ENCODE peak calls at places on chromosomes 7 and 10, in seven cellular contexts. O is esophagus muscularis mucosa, M is body of pancreas, D is adrenal gland, P is uterus, Q is tibial nerve, L is ovary. K is an unnamed sample.

GRCh38 chr7:121797283-121798037 is 75.5 kb upstream of the PTPRZ1 start:
- DNase-seq in Q (no peak), P (no peak), M (no peak), D (no peak), O (no peak), L (no peak), K (no peak)

GRCh38 chr7:111232249-111233084 is 141.5 kb downstream of the LRRN3 start:
- DNase-seq in O (no peak), M (no peak), Q (no peak), L (no peak), P (no peak), D (no peak), K (no peak)

GRCh38 chr7:15130666-15131541 is 228.4 kb upstream of the DGKB start:
- DNase-seq in D (no peak), O (no peak), M (no peak), Q (no peak), L (no peak), P (no peak), K (no peak)

GRCh38 chr7:8536431-8536830 is 103.0 kb downstream of the NXPH1 start:
- DNase-seq in L (no peak), D (no peak), O (no peak), M (no peak), Q (no peak), P (no peak), K (no peak)

GRCh38 chr10:4650109-4650508 is 175.9 kb upstream of the AKR1E2 start:
- DNase-seq in M (no peak), D (no peak), P (no peak), O (no peak), Q (no peak), L (no peak), K (no peak)

GRCh38 chr7:148983220-148984146 is 44.8 kb downstream of the PDIA4 start:
- DNase-seq in D (peak; percentile 58), L (peak; percentile 65), O (no peak), M (peak; percentile 50), Q (no peak), P (peak; percentile 54), K (peak; percentile 64)

GRCh38 chr7:2231992-2232765 is 566 bp downstream of the MAD1L1 start:
- DNase-seq in M (no peak), P (no peak), L (peak; percentile 44), Q (no peak), D (no peak), O (no peak), K (no peak)

GRCh38 chr10:95287281-95287680 is 3.5 kb downstream of the PDLIM1 start:
- DNase-seq in M (no peak), O (no peak), D (no peak), P (no peak), Q (no peak), L (no peak), K (no peak)

GRCh38 chr7:18889436-18889835 is 228.0 kb downstream of the TWIST1 start:
- DNase-seq in P (no peak), L (no peak), M (no peak), Q (no peak), D (no peak), O (no peak), K (no peak)

GRCh38 chr10:28125701-28126100 is 126.8 kb upstream of the ODAD2 start:
- DNase-seq in O (no peak), D (no peak), M (no peak), Q (no peak), L (no peak), P (no peak), K (no peak)

GRCh38 chr7:9240016-9240415 is 806.6 kb downstream of the NXPH1 start:
- DNase-seq in O (no peak), P (no peak), D (no peak), M (no peak), L (no peak), Q (no peak), K (no peak)

GRCh38 chr7:193538-194256 is 1.3 kb downstream of the FAM20C start:
- DNase-seq in P (no peak), M (no peak), D (no peak), Q (no peak), L (peak; percentile 48), O (no peak), K (no peak)

GRCh38 chr7:134854816-134855215 is 75.4 kb downstream of the CALD1 start:
- DNase-seq in Q (no peak), L (no peak), O (no peak), D (no peak), P (no peak), M (no peak), K (no peak)

GRCh38 chr10:75404335-75405200 is 3.0 kb upstream of the ZNF503 start:
- DNase-seq in M (peak; percentile 62), P (peak; percentile 46), L (peak; percentile 78), Q (no peak), O (no peak), D (peak; percentile 69), K (no peak)

GRCh38 chr10:75402486-75403143 is 1.1 kb upstream of the ZNF503 start:
- DNase-seq in L (peak; percentile 70), Q (peak; percentile 17), O (no peak), M (peak; percentile 44), P (peak; percentile 61), D (peak; percentile 79), K (peak; percentile 44)

GRCh38 chr10:75403144-75404022 is 1.8 kb upstream of the ZNF503 start:
- DNase-seq in M (peak; percentile 59), O (no peak), Q (peak; percentile 14), P (peak; percentile 55), D (peak; percentile 78), L (peak; percentile 76), K (peak; percentile 29)

GRCh38 chr10:75405201-75406143 is 3.9 kb upstream of the ZNF503 start:
- DNase-seq in M (peak; percentile 73), P (peak; percentile 58), L (peak; percentile 64), Q (no peak), D (peak; percentile 87), O (no peak), K (no peak)

GRCh38 chr10:75404023-75404334 is 2.4 kb upstream of the ZNF503 start:
- DNase-seq in M (no peak), L (no peak), Q (no peak), O (no peak), P (no peak), D (no peak), K (no peak)
- H3K27me3 ChIP-seq in M (no peaks in the 10 kb centered on the region), L (no peaks in the 10 kb centered on the region), Q (no peaks in the 10 kb centered on the region), O (no peaks in the 10 kb centered on the region), P (no peaks in the 10 kb centered on the region), D (no peaks in the 10 kb centered on the region), K (no peaks in the 10 kb centered on the region)

GRCh38 chr7:32490127-32490796 is at the start of gene LSM5:
- DNase-seq in O (peak; percentile 96), Q (peak; percentile 82), P (peak; percentile 91), M (peak; percentile 87), D (peak; percentile 93), L (peak; percentile 88), K (peak; percentile 97)
- TF ChIP-seq POLR2A in O (no peak), Q (no peak), P (no peak), M (peak; percentile 66), D (peak; percentile 47), L (no peak), K (no peak)

GRCh38 chr7:78435355-78435754 is 636.8 kb downstream of the PHTF2 start:
- DNase-seq in O (no peak), P (no peak), Q (no peak), D (no peak), M (no peak), L (no peak), K (no peak)
- H3K27me3 ChIP-seq in O (no peaks in the 10 kb centered on the region), P (no peaks in the 10 kb centered on the region), Q (no peaks in the 10 kb centered on the region), D (no peaks in the 10 kb centered on the region), M (no peaks in the 10 kb centered on the region), L (no peaks in the 10 kb centered on the region), K (no peaks in the 10 kb centered on the region)

GRCh38 chr10:32055478-32056135 is 618 bp downstream of the KIF5B start:
- DNase-seq in M (peak; percentile 65), D (peak; percentile 77), L (peak; percentile 74), Q (peak; percentile 33), O (peak; percentile 92), P (peak; percentile 47), K (peak; percentile 75)
- TF ChIP-seq POLR2A in M (no peak), D (peak; percentile 63), L (peak; percentile 35), Q (peak; percentile 23), O (no peak), P (no peak), K (no peak)

GRCh38 chr7:99730992-99731391 is 4.0 kb downstream of the CYP3A7 start:
- DNase-seq in P (no peak), O (no peak), D (no peak), M (no peak), Q (no peak), L (no peak), K (no peak)
- H3K27me3 ChIP-seq in P (no peaks in the 10 kb centered on the region), O (no peaks in the 10 kb centered on the region), D (no peaks in the 10 kb centered on the region), M (no peaks in the 10 kb centered on the region), Q (no peaks in the 10 kb centered on the region), L (no peaks in the 10 kb centered on the region), K (no peaks in the 10 kb centered on the region)

GRCh38 chr10:92290076-92290836 is 622 bp downstream of the CPEB3 start:
- DNase-seq in L (no peak), P (no peak), M (peak; percentile 66), D (peak; percentile 72), O (peak; percentile 92), Q (no peak), K (peak; percentile 70)
- TF ChIP-seq POLR2A in L (no peak), P (no peak), M (no peak), D (no peak), O (no peak), Q (no peak), K (no peak)

GRCh38 chr10:100782845-100783244 is 37.5 kb downstream of the PAX2 start:
- DNase-seq in L (no peak), M (no peak), D (no peak), O (no peak), Q (no peak), P (no peak), K (no peak)
- H3K27me3 ChIP-seq in L (no peaks in the 10 kb centered on the region), M (no peaks in the 10 kb centered on the region), D (no peaks in the 10 kb centered on the region), O (no peaks in the 10 kb centered on the region), Q (no peaks in the 10 kb centered on the region), P (no peaks in the 10 kb centered on the region), K (no peaks in the 10 kb centered on the region)

GRCh38 chr7:27168265-27168947 is 3.1 kb upstream of the HOXA9 start:
- DNase-seq in M (no peak), Q (no peak), P (peak; percentile 71), O (no peak), D (no peak), L (no peak), K (no peak)
- TF ChIP-seq POLR2A in M (no peak), Q (no peak), P (no peak), O (no peak), D (no peak), L (no peak), K (no peak)

DNA sequence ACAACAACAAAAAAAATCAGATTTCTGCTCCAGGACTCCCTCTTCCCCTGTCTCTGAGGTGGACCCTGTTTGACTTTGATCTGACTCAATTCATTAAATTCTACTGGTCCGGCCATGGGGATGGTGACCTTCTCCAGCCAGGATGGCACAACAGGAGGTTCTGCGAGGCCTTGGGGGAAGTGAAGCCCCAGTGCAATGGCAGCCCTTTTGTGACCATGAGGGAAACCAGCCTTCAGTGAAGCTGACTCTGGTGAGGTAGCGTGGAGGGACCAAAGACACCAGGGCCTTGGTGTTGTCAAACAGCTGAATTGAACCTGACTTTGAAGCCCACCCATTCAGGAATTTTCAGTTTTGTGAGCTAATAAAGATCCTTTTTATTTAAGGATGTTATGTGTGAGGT is 44.5 kb downstream of the NPTX2 start:
- DNase-seq in O (no peak), Q (no peak), L (no peak), P (no peak), D (no peak), M (no peak), K (no peak)
- H3K27me3 ChIP-seq in O (no peaks in the 10 kb centered on the region), Q (no peaks in the 10 kb centered on the region), L (no peaks in the 10 kb centered on the region), P (no peaks in the 10 kb centered on the region), D (no peaks in the 10 kb centered on the region), M (no peaks in the 10 kb centered on the region), K (no peaks in the 10 kb centered on the region)